ENCODE peak calls at places on chromosomes 6 and 20, in four cellular contexts. V is mucosa of gallbladder; N is activated CD4-positive, alpha-beta T cell treated with anti-CD3 and anti-CD28 coated beads, Interleukin-2, amount 50 U/mL, for 1 hour; R is H7. T is an unnamed sample.

GRCh38 chr6:30687659-30688431 is 1.4 kb upstream of the PPP1R18 start:
- DNase-seq in V (no peak), N (no peak), R (no peak), T (no peak)

GRCh38 chr20:3410464-3410863 is 3.0 kb upstream of the DNAAF9 start:
- DNase-seq in V (no peak), N (no peak), R (no peak), T (no peak)

GRCh38 chr20:41151134-41151869 is 14.0 kb downstream of the PLCG1 start:
- DNase-seq in V (no peak), N (no peak), R (no peak), T (no peak)

GRCh38 chr6:147933201-147933600 is 409.4 kb upstream of the SASH1 start:
- DNase-seq in V (no peak), N (no peak), R (no peak), T (no peak)

GRCh38 chr6:168060521-168060931 is 18.5 kb downstream of the FRMD1 start:
- DNase-seq in V (peak; percentile 80), N (no peak), R (peak; percentile 88), T (no peak)

GRCh38 chr6:44074383-44075136 is 52.7 kb downstream of the MRPL14 start:
- DNase-seq in V (peak; percentile 79), N (peak; percentile 57), R (peak; percentile 91), T (peak; percentile 61)

GRCh38 chr6:16338577-16339262 is 100.3 kb downstream of the GMPR start:
- DNase-seq in V (peak; percentile 57), N (no peak), R (peak; percentile 66), T (no peak)

GRCh38 chr6:43875849-43876572 is 106.0 kb downstream of the VEGFA start:
- DNase-seq in V (no peak), N (no peak), R (no peak), T (no peak)

GRCh38 chr6:89986650-89987074 is 92.4 kb downstream of the GJA10 start:
- DNase-seq in V (no peak), N (no peak), R (no peak), T (no peak)

GRCh38 chr6:138818496-138819194 is 22.8 kb downstream of the ECT2L start:
- DNase-seq in V (no peak), N (no peak), R (no peak), T (no peak)

GRCh38 chr20:46051556-46052323 is 22.7 kb downstream of the SLC12A5 start:
- DNase-seq in V (no peak), N (no peak), R (no peak), T (no peak)

GRCh38 chr6:26312096-26312463 is 52.9 kb upstream of the BTN3A2 start:
- DNase-seq in V (no peak), N (no peak), R (no peak), T (no peak)

GRCh38 chr6:15392182-15392581 is 146.3 kb downstream of the JARID2 start:
- DNase-seq in V (no peak), N (no peak), R (no peak), T (no peak)

GRCh38 chr6:99341862-99342455 is 7.5 kb downstream of the FAXC start:
- DNase-seq in V (no peak), N (no peak), R (no peak), T (no peak)

GRCh38 chr6:134447883-134448387 is 130.0 kb upstream of the SGK1 start:
- DNase-seq in V (no peak), N (no peak), R (no peak), T (no peak)

GRCh38 chr20:32456869-32457421 is 98.8 kb downstream of the ASXL1 start:
- DNase-seq in V (no peak), N (peak; percentile 11), R (peak; percentile 100), T (no peak)

GRCh38 chr20:32474967-32475819 is 109.9 kb downstream of the NOL4L start:
- DNase-seq in V (peak; percentile 94), N (no peak), R (peak; percentile 94), T (no peak)

GRCh38 chr6:2792330-2792729 is 27.1 kb downstream of the WRNIP1 start:
- DNase-seq in V (no peak), N (no peak), R (no peak), T (no peak)

GRCh38 chr6:30149234-30149633 is 11.8 kb downstream of the TRIM10 start:
- DNase-seq in V (no peak), N (no peak), R (no peak), T (no peak)

GRCh38 chr20:10671850-10672578 is 1.8 kb downstream of the JAG1 start:
- DNase-seq in V (no peak), N (no peak), R (peak; percentile 77), T (no peak)